ENCODE peak calls at places on chromosomes 6 and 20, in six cellular contexts. O is naive thymus-derived CD8-positive, alpha-beta T cell; A is progenitor cell of endocrine pancreas; P is substantia nigra; R is H7; H is HTR-8/SVneo. S is an unnamed sample.

GRCh38 chr6:28693033-28693750 is 167.5 kb downstream of the GPX5 start:
- DNase-seq in O (no peak), H (no peak), P (no peak), R (peak; percentile 31), A (no peak), S (no peak)

GRCh38 chr20:37200926-37201826 is 21.8 kb upstream of the MROH8 start:
- DNase-seq in H (no peak), O (no peak), P (no peak), A (no peak), R (no peak), S (no peak)

GRCh38 chr20:30985386-30985785 is 272.1 kb upstream of the DEFB115 start:
- DNase-seq in H (no peak), O (no peak), A (no peak), R (no peak), P (no peak), S (no peak)

GRCh38 chr6:169326067-169326799 is 72.6 kb upstream of the THBS2 start:
- DNase-seq in A (no peak), P (peak; percentile 4), O (no peak), H (peak; percentile 59), R (peak; percentile 82), S (no peak)

GRCh38 chr6:125392682-125393081 is 90.9 kb upstream of the HDDC2 start:
- DNase-seq in H (no peak), R (no peak), O (no peak), A (no peak), P (no peak), S (no peak)

GRCh38 chr6:138869343-138869742 is 73.5 kb downstream of the ECT2L start:
- DNase-seq in P (no peak), H (no peak), R (peak; percentile 21), A (no peak), O (no peak), S (no peak)

GRCh38 chr6:109237082-109237985 is 142.0 kb downstream of the CEP57L1 start:
- DNase-seq in O (no peak), R (no peak), H (peak; percentile 17), A (no peak), P (no peak), S (no peak)

GRCh38 chr6:166435574-166435973 is 52.8 kb upstream of the MPC1 start:
- DNase-seq in A (no peak), H (no peak), O (no peak), R (no peak), P (no peak), S (no peak)

GRCh38 chr6:149867876-149868640 is 3.9 kb upstream of the LRP11 start:
- DNase-seq in R (peak; percentile 87), P (no peak), A (peak; percentile 36), O (no peak), H (no peak), S (no peak)

GRCh38 chr6:30518505-30518850 is 29.2 kb downstream of the HLA-E start:
- DNase-seq in A (no peak), R (no peak), O (no peak), P (no peak), H (no peak), S (no peak)

GRCh38 chr6:16704706-16705402 is 56.4 kb downstream of the ATXN1 start:
- DNase-seq in A (no peak), H (no peak), R (no peak), O (no peak), P (no peak), S (no peak)

GRCh38 chr20:39044501-39044900 is 82.4 kb downstream of the DHX35 start:
- DNase-seq in R (no peak), O (no peak), A (no peak), P (no peak), H (no peak), S (no peak)

GRCh38 chr6:152981989-152982767 is 663 bp downstream of the FBXO5 start:
- DNase-seq in P (no peak), O (no peak), A (peak; percentile 23), R (peak; percentile 63), H (no peak), S (no peak)

GRCh38 chr20:60334936-60335335 is 376.7 kb downstream of the CDH26 start:
- DNase-seq in R (no peak), P (no peak), H (no peak), A (no peak), O (no peak), S (no peak)

GRCh38 chr20:50427740-50428462 is 82.3 kb upstream of the PTPN1 start:
- DNase-seq in P (no peak), R (no peak), A (no peak), H (no peak), O (no peak), S (no peak)

GRCh38 chr6:52055451-52055850 is 32.0 kb downstream of the PKHD1 start:
- DNase-seq in R (no peak), H (no peak), P (no peak), O (no peak), A (no peak), S (no peak)

GRCh38 chr20:31569163-31570020 is 35.7 kb upstream of the ID1 start:
- DNase-seq in H (peak; percentile 69), O (peak; percentile 41), P (peak; percentile 17), A (peak; percentile 75), R (peak; percentile 90), S (peak; percentile 38)

GRCh38 chr20:42204261-42204660 is 586.1 kb upstream of the CHD6 start:
- DNase-seq in P (no peak), A (no peak), R (peak; percentile 13), O (no peak), H (no peak), S (no peak)

GRCh38 chr20:56458227-56458821 is 10.1 kb upstream of the RTF2 start:
- DNase-seq in A (no peak), P (no peak), O (no peak), R (no peak), H (no peak), S (no peak)

GRCh38 chr6:56959094-56959493 is 4.2 kb downstream of the BEND6 start:
- DNase-seq in H (no peak), R (no peak), A (no peak), O (no peak), P (no peak), S (no peak)

GRCh38 chr20:14303106-14303505 is 34.3 kb downstream of the FLRT3 start:
- DNase-seq in H (no peak), O (no peak), P (no peak), R (no peak), A (no peak), S (no peak)

GRCh38 chr20:40683221-40683893 is 5.7 kb downstream of the MAFB start:
- DNase-seq in P (no peak), H (no peak), R (peak; percentile 76), O (no peak), A (no peak), S (no peak)